ENCODE peak calls at places on chromosomes 2 and 18, in four cellular contexts. S is NCI-H2081 treated with DMSO at 0.1 percent for 48 hours; A is CD8-positive, alpha-beta memory T cell; E is epithelial cell of prostate. Q is an unnamed sample.

GRCh38 chr2:74379851-74380789 is at the start of gene DCTN1:
- DNase-seq in S (no peak), A (no peak), E (no peak), Q (peak; percentile 21)

GRCh38 chr18:46199515-46200147 is 95.4 kb downstream of the HAUS1 start:
- DNase-seq in S (no peak), A (no peak), E (peak; percentile 49), Q (peak; percentile 21)

GRCh38 chr2:154402138-154402714 is 296.3 kb upstream of the KCNJ3 start:
- DNase-seq in S (no peak), A (no peak), E (no peak), Q (peak; percentile 63)

GRCh38 chr2:190849774-190850173 is 30.8 kb upstream of the GLS start:
- DNase-seq in S (no peak), A (no peak), E (no peak), Q (no peak)

GRCh38 chr2:57465967-57466366 is 580.6 kb upstream of the VRK2 start:
- DNase-seq in S (no peak), A (no peak), E (no peak), Q (no peak)

GRCh38 chr18:63131106-63131943 is 188.2 kb downstream of the BCL2 start:
- DNase-seq in S (no peak), A (peak; percentile 69), E (no peak), Q (peak; percentile 54)

GRCh38 chr18:49838381-49838780 is 25.0 kb upstream of the ACAA2 start:
- DNase-seq in S (no peak), A (no peak), E (no peak), Q (no peak)

GRCh38 chr2:136424112-136424511 is 306.2 kb upstream of the CXCR4 start:
- DNase-seq in S (no peak), A (peak; percentile 51), E (no peak), Q (peak; percentile 17)

GRCh38 chr2:45233301-45233700 is 224.0 kb upstream of the SIX2 start:
- DNase-seq in S (no peak), A (no peak), E (no peak), Q (no peak)

GRCh38 chr18:37742436-37742835 is 176.8 kb upstream of the CELF4 start:
- DNase-seq in S (no peak), A (no peak), E (no peak), Q (peak; percentile 99)

GRCh38 chr2:239814136-239814916 is 210.8 kb downstream of the NDUFA10 start:
- DNase-seq in S (no peak), A (no peak), E (no peak), Q (no peak)

GRCh38 chr18:79574938-79575525 is 104.6 kb upstream of the CTDP1 start:
- DNase-seq in S (no peak), A (peak; percentile 46), E (no peak), Q (no peak)

GRCh38 chr18:10228380-10228779 is 226.1 kb upstream of the APCDD1 start:
- DNase-seq in S (no peak), A (no peak), E (no peak), Q (peak; percentile 89)

GRCh38 chr2:215579809-215580208 is 143.9 kb upstream of the FN1 start:
- DNase-seq in S (no peak), A (no peak), E (no peak), Q (no peak)

GRCh38 chr18:9731380-9731779 is 23.3 kb downstream of the RAB31 start:
- DNase-seq in S (no peak), A (no peak), E (peak; percentile 78), Q (no peak)

GRCh38 chr2:141513853-141514252 is 617.0 kb downstream of the LRP1B start:
- DNase-seq in S (no peak), A (no peak), E (no peak), Q (no peak)

GRCh38 chr2:67445652-67446268 is 48.6 kb downstream of the ETAA1 start:
- DNase-seq in S (no peak), A (no peak), E (no peak), Q (peak; percentile 66)

GRCh38 chr2:69589973-69590652 is 53.4 kb downstream of the AAK1 start:
- DNase-seq in S (no peak), A (no peak), E (no peak), Q (no peak)

GRCh38 chr18:44758821-44759624 is 78.3 kb downstream of the SETBP1 start:
- DNase-seq in S (no peak), A (no peak), E (no peak), Q (no peak)

GRCh38 chr18:57900906-57901305 is 97.8 kb upstream of the ATP8B1 start:
- DNase-seq in S (no peak), A (no peak), E (peak; percentile 37), Q (no peak)

GRCh38 chr2:98458667-98459380 is 14.2 kb downstream of the INPP4A start:
- DNase-seq in S (no peak), A (no peak), E (no peak), Q (no peak)

GRCh38 chr2:231348703-231349373 is 46.7 kb upstream of the B3GNT7 start:
- DNase-seq in S (no peak), A (no peak), E (no peak), Q (no peak)

GRCh38 chr2:24489465-24489864 is 1.6 kb upstream of the NCOA1 start:
- DNase-seq in S (no peak), A (no peak), E (no peak), Q (no peak)

GRCh38 chr2:54572262-54572635 is 116.1 kb downstream of the SPTBN1 start:
- DNase-seq in S (no peak), A (peak; percentile 51), E (peak; percentile 93), Q (peak; percentile 74)

GRCh38 chr2:10775036-10775780 is 37.4 kb downstream of the PDIA6 start:
- DNase-seq in S (no peak), A (no peak), E (no peak), Q (no peak)

Q was measured in NCI-H69.